ENCODE peak calls at places on chromosome 5, in nine cellular contexts. Y is neural crest cell; R is mammary epithelial cell; T is heart right ventricle; W is astrocyte; H is mesothelial cell of epicardium; J is AG10803; X is pancreas; S is CD4-positive, alpha-beta T cell. G is an unnamed sample.

GRCh38 chr5:53479656-53480473 is 564 bp upstream of the FST start:
- DNase-seq in S (no peak), J (peak; percentile 85), X (peak; percentile 50), W (peak; percentile 31), Y (peak; percentile 40), H (peak; percentile 41), T (peak; percentile 61), R (peak; percentile 77), G (peak; percentile 54)

GRCh38 chr5:72460413-72460812 is 46.8 kb downstream of the ZNF366 start:
- DNase-seq in X (no peak), H (no peak), Y (no peak), S (no peak), J (no peak), T (no peak), R (no peak), W (no peak), G (no peak)

GRCh38 chr5:167777746-167778145 is 513.7 kb upstream of the WWC1 start:
- DNase-seq in X (no peak), Y (no peak), S (no peak), R (peak; percentile 46), W (peak; percentile 52), J (peak; percentile 96), T (no peak), H (no peak), G (no peak)

GRCh38 chr5:123610665-123611406 is 98.9 kb downstream of the CSNK1G3 start:
- DNase-seq in W (peak; percentile 46), H (no peak), T (no peak), X (no peak), S (no peak), Y (peak; percentile 34), J (peak; percentile 70), R (peak; percentile 42), G (peak; percentile 25)

GRCh38 chr5:103587185-103587748 is 24.7 kb upstream of the NUDT12 start:
- DNase-seq in T (no peak), H (no peak), R (peak; percentile 6), J (peak; percentile 20), Y (no peak), S (no peak), X (no peak), W (peak; percentile 36), G (peak; percentile 14)

GRCh38 chr5:13218518-13218917 is 726.0 kb downstream of the DNAH5 start:
- DNase-seq in W (no peak), X (no peak), J (no peak), H (no peak), S (no peak), T (no peak), R (peak; percentile 29), Y (no peak), G (no peak)

GRCh38 chr5:27137329-27137728 is 98.9 kb upstream of the CDH9 start:
- DNase-seq in S (no peak), H (no peak), R (no peak), W (no peak), Y (no peak), X (no peak), J (no peak), T (no peak), G (no peak)

GRCh38 chr5:140553657-140554056 is 3.6 kb downstream of the SRA1 start:
- DNase-seq in J (no peak), H (no peak), R (peak; percentile 80), T (no peak), W (no peak), X (no peak), S (no peak), Y (no peak), G (no peak)

GRCh38 chr5:175752826-175753535 is 95.1 kb downstream of the HRH2 start:
- DNase-seq in J (no peak), S (no peak), Y (no peak), T (no peak), H (no peak), X (no peak), W (no peak), R (no peak), G (no peak)

GRCh38 chr5:181259974-181260719 is 796 bp downstream of the TRIM52 start:
- DNase-seq in X (no peak), J (no peak), Y (no peak), H (no peak), W (no peak), S (no peak), R (peak; percentile 18), T (no peak), G (no peak)

GRCh38 chr5:127086583-127086982 is 13.3 kb upstream of the C5orf63 start:
- DNase-seq in Y (no peak), R (no peak), S (no peak), T (no peak), X (no peak), H (no peak), J (no peak), W (no peak), G (no peak)

GRCh38 chr5:3531320-3531986 is 64.2 kb upstream of the IRX1 start:
- DNase-seq in H (no peak), R (no peak), W (no peak), X (no peak), Y (no peak), J (no peak), S (no peak), T (no peak), G (no peak)

GRCh38 chr5:134273642-134274361 is 47.9 kb upstream of the PPP2CA start:
- DNase-seq in T (no peak), H (no peak), X (no peak), W (no peak), S (no peak), R (peak; percentile 70), Y (no peak), J (no peak), G (no peak)

GRCh38 chr5:102811962-102812361 is 56.9 kb downstream of the PAM start:
- DNase-seq in Y (no peak), W (peak; percentile 41), R (peak; percentile 75), J (peak; percentile 34), T (no peak), H (no peak), X (no peak), S (no peak), G (no peak)

GRCh38 chr5:39424751-39425524 is at the start of gene DAB2:
- DNase-seq in R (peak; percentile 86), X (peak; percentile 71), H (peak; percentile 64), W (peak; percentile 96), T (peak; percentile 84), J (peak; percentile 99), S (peak; percentile 13), Y (peak; percentile 71), G (peak; percentile 30)

GRCh38 chr5:104016650-104017049 is 454.1 kb upstream of the NUDT12 start:
- DNase-seq in X (no peak), H (no peak), T (no peak), W (peak; percentile 38), R (peak; percentile 25), S (no peak), J (peak; percentile 2), Y (no peak), G (no peak)

GRCh38 chr5:38596997-38597396 is 40.6 kb upstream of the LIFR start:
- DNase-seq in W (no peak), X (no peak), T (no peak), J (no peak), S (no peak), H (no peak), R (no peak), Y (no peak), G (no peak)

DNA sequence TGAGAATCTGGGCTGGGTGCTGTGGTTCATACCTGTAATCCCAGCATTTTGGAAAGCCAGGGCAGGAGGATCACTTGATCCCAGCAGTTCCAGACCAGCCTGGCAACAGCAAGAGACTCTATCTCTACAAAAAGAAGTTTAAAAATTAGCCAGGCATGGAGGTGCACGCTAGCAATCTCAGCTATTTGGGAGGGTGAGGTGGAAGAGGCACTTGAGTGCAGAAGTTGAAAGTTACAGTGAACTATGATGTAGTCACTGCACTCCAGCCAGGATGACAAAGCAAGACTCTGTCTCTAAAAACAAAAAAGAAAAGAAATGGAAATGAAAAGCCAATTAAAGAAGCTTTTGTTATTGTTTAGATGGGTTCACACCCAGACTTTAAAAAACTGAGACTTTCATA is 131.6 kb upstream of the RASA1 start:
- DNase-seq in R (no peak), J (no peak), T (no peak), S (no peak), Y (no peak), X (no peak), W (peak; percentile 43), H (no peak), G (no peak)
- TF ChIP-seq CTCF in R (no peak), J (no peak), T (no peak), S (no peak), Y (no peak), X (no peak), W (no peak), H (no peak), G (no peak)

GRCh38 chr5:150987746-150988145 is 32.6 kb upstream of the GPX3 start:
- DNase-seq in R (no peak), X (no peak), J (no peak), T (no peak), H (no peak), Y (no peak), W (no peak), S (no peak), G (no peak)
- TF ChIP-seq CTCF in R (no peak), X (no peak), J (no peak), T (no peak), H (no peak), Y (no peak), W (no peak), S (no peak), G (no peak)

GRCh38 chr5:34620185-34620584 is 35.9 kb upstream of the RAI14 start:
- DNase-seq in T (no peak), S (no peak), X (no peak), W (peak; percentile 54), R (no peak), J (no peak), Y (no peak), H (no peak), G (no peak)

GRCh38 chr5:34616665-34617064 is 39.5 kb upstream of the RAI14 start:
- DNase-seq in R (no peak), J (no peak), T (no peak), X (no peak), H (no peak), S (no peak), W (no peak), Y (no peak), G (no peak)

GRCh38 chr5:34621280-34622045 is 34.7 kb upstream of the RAI14 start:
- DNase-seq in W (peak; percentile 64), Y (no peak), H (no peak), X (no peak), R (no peak), J (peak; percentile 70), S (no peak), T (no peak), G (no peak)

GRCh38 chr5:34622046-34622435 is 34.1 kb upstream of the RAI14 start:
- DNase-seq in Y (no peak), R (no peak), X (no peak), W (peak; percentile 79), S (no peak), T (no peak), H (no peak), J (peak; percentile 86), G (no peak)

GRCh38 chr5:34618666-34619065 is 37.5 kb upstream of the RAI14 start:
- DNase-seq in J (no peak), Y (no peak), X (no peak), R (no peak), S (no peak), H (no peak), W (no peak), T (no peak), G (peak; percentile 24)
- TF ChIP-seq CTCF in J (no peak), Y (no peak), X (no peak), R (no peak), S (no peak), H (no peak), W (no peak), T (no peak), G (no peak)

GRCh38 chr5:33936004-33936380 is 194 bp upstream of the RXFP3 start:
- DNase-seq in T (peak; percentile 68), Y (peak; percentile 86), W (peak; percentile 51), S (no peak), H (peak; percentile 79), R (peak; percentile 57), X (peak; percentile 46), J (peak; percentile 51), G (peak; percentile 79)
- TF ChIP-seq CTCF in T (peak; percentile 30), Y (peak; percentile 53), W (no peak), S (no peak), H (peak; percentile 69), R (no peak), X (peak; percentile 27), J (no peak), G (no peak)